ENCODE peak calls at places on chromosome 12, in ten cellular contexts. One of them, this sample, is unnamed.
A peak's percentile ranks its signal among the peaks of the same experiment; 100 is the strongest.

GRCh38 chr12:19689801-19690472 is 250.6 kb downstream of the AEBP2 start:
- DNase-seq in SK-N-SH: no peak
- DNase-seq in K562: no peak
- DNase-seq in stomach: peak; percentile 44
- DNase-seq in suprapubic skin: no peak
- DNase-seq in transverse colon: no peak
- DNase-seq in GM12878: no peak
- DNase-seq in tibial nerve: no peak
- DNase-seq in HepG2: no peak
- DNase-seq in esophagus muscularis mucosa: no peak
- DNase-seq in this sample: no peak

GRCh38 chr12:94070520-94070919 is 77.9 kb upstream of the PLXNC1 start:
- DNase-seq in SK-N-SH: no peak
- DNase-seq in K562: no peak
- DNase-seq in stomach: no peak
- DNase-seq in suprapubic skin: no peak
- DNase-seq in transverse colon: peak; percentile 73
- DNase-seq in GM12878: no peak
- DNase-seq in tibial nerve: no peak
- DNase-seq in HepG2: no peak
- DNase-seq in esophagus muscularis mucosa: no peak
- DNase-seq in this sample: no peak

GRCh38 chr12:14260011-14260993 is 105.2 kb upstream of the ATF7IP start:
- DNase-seq in SK-N-SH: no peak
- DNase-seq in K562: peak; percentile 59
- DNase-seq in stomach: peak; percentile 89
- DNase-seq in suprapubic skin: peak; percentile 98
- DNase-seq in transverse colon: peak; percentile 91
- DNase-seq in GM12878: no peak
- DNase-seq in tibial nerve: peak; percentile 88
- DNase-seq in HepG2: peak; percentile 56
- DNase-seq in esophagus muscularis mucosa: peak; percentile 96
- DNase-seq in this sample: peak; percentile 82

GRCh38 chr12:65948320-65949008 is 124.2 kb downstream of the HMGA2 start:
- DNase-seq in SK-N-SH: no peak
- DNase-seq in K562: no peak
- DNase-seq in stomach: peak; percentile 50
- DNase-seq in suprapubic skin: peak; percentile 81
- DNase-seq in transverse colon: peak; percentile 26
- DNase-seq in GM12878: no peak
- DNase-seq in tibial nerve: peak; percentile 62
- DNase-seq in HepG2: no peak
- DNase-seq in esophagus muscularis mucosa: no peak
- DNase-seq in this sample: peak; percentile 55

GRCh38 chr12:7642876-7643309 is 22.8 kb downstream of the APOBEC1 start:
- DNase-seq in SK-N-SH: no peak
- DNase-seq in K562: no peak
- DNase-seq in stomach: no peak
- DNase-seq in suprapubic skin: no peak
- DNase-seq in transverse colon: no peak
- DNase-seq in GM12878: no peak
- DNase-seq in tibial nerve: no peak
- DNase-seq in HepG2: peak; percentile 15
- DNase-seq in esophagus muscularis mucosa: no peak
- DNase-seq in this sample: no peak

GRCh38 chr12:42482820-42483533 is 106.6 kb downstream of the PRICKLE1 start:
- DNase-seq in SK-N-SH: peak; percentile 96
- DNase-seq in K562: peak; percentile 87
- DNase-seq in stomach: peak; percentile 71
- DNase-seq in suprapubic skin: peak; percentile 69
- DNase-seq in transverse colon: peak; percentile 66
- DNase-seq in GM12878: no peak
- DNase-seq in tibial nerve: peak; percentile 59
- DNase-seq in HepG2: peak; percentile 24
- DNase-seq in esophagus muscularis mucosa: no peak
- DNase-seq in this sample: peak; percentile 80

GRCh38 chr12:110796952-110797351 is 49.8 kb upstream of the CCDC63 start:
- DNase-seq in SK-N-SH: no peak
- DNase-seq in K562: peak; percentile 67
- DNase-seq in stomach: no peak
- DNase-seq in suprapubic skin: no peak
- DNase-seq in transverse colon: no peak
- DNase-seq in GM12878: no peak
- DNase-seq in tibial nerve: no peak
- DNase-seq in HepG2: no peak
- DNase-seq in esophagus muscularis mucosa: no peak
- DNase-seq in this sample: no peak

GRCh38 chr12:116916714-116917114 is 6.0 kb downstream of the FBXW8 start:
- DNase-seq in SK-N-SH: no peak
- DNase-seq in K562: peak; percentile 76
- DNase-seq in stomach: peak; percentile 37
- DNase-seq in suprapubic skin: no peak
- DNase-seq in transverse colon: peak; percentile 9
- DNase-seq in GM12878: peak; percentile 51
- DNase-seq in tibial nerve: no peak
- DNase-seq in HepG2: peak; percentile 95
- DNase-seq in esophagus muscularis mucosa: no peak
- DNase-seq in this sample: no peak

GRCh38 chr12:79455314-79455713 is 235.4 kb downstream of the PAWR start:
- DNase-seq in SK-N-SH: no peak
- DNase-seq in K562: no peak
- DNase-seq in stomach: no peak
- DNase-seq in suprapubic skin: no peak
- DNase-seq in transverse colon: no peak
- DNase-seq in GM12878: no peak
- DNase-seq in tibial nerve: no peak
- DNase-seq in HepG2: no peak
- DNase-seq in esophagus muscularis mucosa: no peak
- DNase-seq in this sample: peak; percentile 37

GRCh38 chr12:108508243-108508642 is 6.8 kb upstream of the FICD start:
- DNase-seq in SK-N-SH: no peak
- DNase-seq in K562: no peak
- DNase-seq in stomach: no peak
- DNase-seq in suprapubic skin: no peak
- DNase-seq in transverse colon: no peak
- DNase-seq in GM12878: no peak
- DNase-seq in tibial nerve: no peak
- DNase-seq in HepG2: no peak
- DNase-seq in esophagus muscularis mucosa: no peak
- DNase-seq in this sample: no peak

GRCh38 chr12:31387011-31387410 is 61.1 kb upstream of the SINHCAF start:
- DNase-seq in SK-N-SH: no peak
- DNase-seq in K562: no peak
- DNase-seq in stomach: no peak
- DNase-seq in suprapubic skin: no peak
- DNase-seq in transverse colon: no peak
- DNase-seq in GM12878: no peak
- DNase-seq in tibial nerve: no peak
- DNase-seq in HepG2: no peak
- DNase-seq in esophagus muscularis mucosa: no peak
- DNase-seq in this sample: no peak

GRCh38 chr12:62868820-62869219 is 66.1 kb downstream of the PPM1H start:
- DNase-seq in SK-N-SH: no peak
- DNase-seq in K562: no peak
- DNase-seq in stomach: no peak
- DNase-seq in suprapubic skin: no peak
- DNase-seq in transverse colon: no peak
- DNase-seq in GM12878: no peak
- DNase-seq in tibial nerve: no peak
- DNase-seq in HepG2: no peak
- DNase-seq in esophagus muscularis mucosa: no peak
- DNase-seq in this sample: no peak

GRCh38 chr12:62862259-62862881 is 72.6 kb downstream of the PPM1H start:
- DNase-seq in SK-N-SH: no peak
- DNase-seq in K562: no peak
- DNase-seq in stomach: no peak
- DNase-seq in suprapubic skin: no peak
- DNase-seq in transverse colon: no peak
- DNase-seq in GM12878: no peak
- DNase-seq in tibial nerve: no peak
- DNase-seq in HepG2: no peak
- DNase-seq in esophagus muscularis mucosa: no peak
- DNase-seq in this sample: no peak

GRCh38 chr12:62865090-62865489 is 69.9 kb downstream of the PPM1H start:
- DNase-seq in SK-N-SH: no peak
- DNase-seq in K562: no peak
- DNase-seq in stomach: no peak
- DNase-seq in suprapubic skin: no peak
- DNase-seq in transverse colon: no peak
- DNase-seq in GM12878: no peak
- DNase-seq in tibial nerve: no peak
- DNase-seq in HepG2: no peak
- DNase-seq in esophagus muscularis mucosa: no peak
- DNase-seq in this sample: no peak

GRCh38 chr12:62866451-62867082 is 68.4 kb downstream of the PPM1H start:
- DNase-seq in SK-N-SH: no peak
- DNase-seq in K562: no peak
- DNase-seq in stomach: no peak
- DNase-seq in suprapubic skin: no peak
- DNase-seq in transverse colon: no peak
- DNase-seq in GM12878: no peak
- DNase-seq in tibial nerve: no peak
- DNase-seq in HepG2: peak; percentile 68
- DNase-seq in esophagus muscularis mucosa: no peak
- DNase-seq in this sample: no peak

GRCh38 chr12:62865860-62866407 is 69.0 kb downstream of the PPM1H start:
- DNase-seq in SK-N-SH: no peak
- DNase-seq in K562: no peak
- DNase-seq in stomach: no peak
- DNase-seq in suprapubic skin: no peak
- DNase-seq in transverse colon: no peak
- DNase-seq in GM12878: no peak
- DNase-seq in tibial nerve: no peak
- DNase-seq in HepG2: no peak
- DNase-seq in esophagus muscularis mucosa: no peak
- DNase-seq in this sample: no peak
- TF ChIP-seq EP300 in SK-N-SH: no peak
- TF ChIP-seq EP300 in K562: no peak
- TF ChIP-seq EP300 in stomach: no peak
- TF ChIP-seq EP300 in suprapubic skin: no peak
- TF ChIP-seq EP300 in transverse colon: no peak
- TF ChIP-seq EP300 in GM12878: no peak
- TF ChIP-seq EP300 in tibial nerve: no peak
- TF ChIP-seq EP300 in HepG2: no peak
- TF ChIP-seq EP300 in esophagus muscularis mucosa: no peak
- TF ChIP-seq EP300 in this sample: no peak

GRCh38 chr12:121748218-121748570 is 35.6 kb downstream of the TMEM120B start:
- DNase-seq in SK-N-SH: no peak
- DNase-seq in K562: no peak
- DNase-seq in stomach: no peak
- DNase-seq in suprapubic skin: no peak
- DNase-seq in transverse colon: no peak
- DNase-seq in GM12878: no peak
- DNase-seq in tibial nerve: no peak
- DNase-seq in HepG2: no peak
- DNase-seq in esophagus muscularis mucosa: no peak
- DNase-seq in this sample: no peak
- H3K36me3 ChIP-seq in SK-N-SH: no peaks in the 10 kb centered on the region
- H3K36me3 ChIP-seq in K562: peaks cover 41% of the 10 kb centered on the region
- H3K36me3 ChIP-seq in stomach: peaks cover 35% of the 10 kb centered on the region
- H3K36me3 ChIP-seq in suprapubic skin: peaks cover 25% of the 10 kb centered on the region
- H3K36me3 ChIP-seq in transverse colon: no peaks in the 10 kb centered on the region
- H3K36me3 ChIP-seq in GM12878: peaks cover 9% of the 10 kb centered on the region
- H3K36me3 ChIP-seq in tibial nerve: no peaks in the 10 kb centered on the region
- H3K36me3 ChIP-seq in HepG2: peaks cover 8% of the 10 kb centered on the region
- H3K36me3 ChIP-seq in esophagus muscularis mucosa: peaks cover 52% of the 10 kb centered on the region
- H3K36me3 ChIP-seq in this sample: no peaks in the 10 kb centered on the region

GRCh38 chr12:124800506-124800905 is 63.2 kb downstream of the SCARB1 start:
- DNase-seq in SK-N-SH: no peak
- DNase-seq in K562: no peak
- DNase-seq in stomach: no peak
- DNase-seq in suprapubic skin: no peak
- DNase-seq in transverse colon: no peak
- DNase-seq in GM12878: no peak
- DNase-seq in tibial nerve: no peak
- DNase-seq in HepG2: no peak
- DNase-seq in esophagus muscularis mucosa: no peak
- DNase-seq in this sample: no peak

GRCh38 chr12:124795081-124795948 is 68.3 kb downstream of the SCARB1 start:
- DNase-seq in SK-N-SH: no peak
- DNase-seq in K562: no peak
- DNase-seq in stomach: no peak
- DNase-seq in suprapubic skin: no peak
- DNase-seq in transverse colon: no peak
- DNase-seq in GM12878: no peak
- DNase-seq in tibial nerve: no peak
- DNase-seq in HepG2: no peak
- DNase-seq in esophagus muscularis mucosa: no peak
- DNase-seq in this sample: no peak

GRCh38 chr12:124792961-124793441 is 70.7 kb downstream of the SCARB1 start:
- DNase-seq in SK-N-SH: no peak
- DNase-seq in K562: no peak
- DNase-seq in stomach: no peak
- DNase-seq in suprapubic skin: no peak
- DNase-seq in transverse colon: no peak
- DNase-seq in GM12878: no peak
- DNase-seq in tibial nerve: no peak
- DNase-seq in HepG2: no peak
- DNase-seq in esophagus muscularis mucosa: no peak
- DNase-seq in this sample: no peak

GRCh38 chr12:124797321-124797720 is 66.3 kb downstream of the SCARB1 start:
- DNase-seq in SK-N-SH: no peak
- DNase-seq in K562: no peak
- DNase-seq in stomach: no peak
- DNase-seq in suprapubic skin: no peak
- DNase-seq in transverse colon: no peak
- DNase-seq in GM12878: no peak
- DNase-seq in tibial nerve: no peak
- DNase-seq in HepG2: no peak
- DNase-seq in esophagus muscularis mucosa: no peak
- DNase-seq in this sample: no peak

GRCh38 chr12:124796303-124796957 is 67.2 kb downstream of the SCARB1 start:
- DNase-seq in SK-N-SH: no peak
- DNase-seq in K562: no peak
- DNase-seq in stomach: no peak
- DNase-seq in suprapubic skin: no peak
- DNase-seq in transverse colon: no peak
- DNase-seq in GM12878: no peak
- DNase-seq in tibial nerve: no peak
- DNase-seq in HepG2: no peak
- DNase-seq in esophagus muscularis mucosa: no peak
- DNase-seq in this sample: no peak
- TF ChIP-seq EP300 in SK-N-SH: no peak
- TF ChIP-seq EP300 in K562: no peak
- TF ChIP-seq EP300 in stomach: no peak
- TF ChIP-seq EP300 in suprapubic skin: no peak
- TF ChIP-seq EP300 in transverse colon: no peak
- TF ChIP-seq EP300 in GM12878: no peak
- TF ChIP-seq EP300 in tibial nerve: no peak
- TF ChIP-seq EP300 in HepG2: no peak
- TF ChIP-seq EP300 in esophagus muscularis mucosa: no peak
- TF ChIP-seq EP300 in this sample: no peak

DNA sequence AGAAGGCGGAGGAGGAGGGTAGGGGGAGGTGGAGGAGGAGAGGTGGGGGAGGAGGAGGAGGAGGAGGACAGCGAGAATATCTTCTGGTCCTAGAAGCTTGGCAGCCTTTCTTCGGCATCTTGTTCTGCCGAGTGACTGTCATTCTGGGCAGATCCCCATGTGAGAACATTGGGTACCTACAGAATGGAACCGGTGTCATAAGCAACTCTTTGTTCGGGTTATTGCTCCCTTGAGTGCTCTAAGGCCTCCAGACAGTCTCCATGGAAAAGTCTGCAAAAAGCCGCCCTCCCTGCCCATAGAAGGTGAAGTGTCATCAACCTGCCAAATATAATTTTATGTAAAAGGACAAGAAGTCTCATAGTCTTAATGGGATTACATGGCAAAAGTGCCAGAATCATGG is 7.0 kb downstream of the RFC5 start:
- DNase-seq in SK-N-SH: no peak
- DNase-seq in K562: no peak
- DNase-seq in stomach: no peak
- DNase-seq in suprapubic skin: no peak
- DNase-seq in transverse colon: no peak
- DNase-seq in GM12878: no peak
- DNase-seq in tibial nerve: no peak
- DNase-seq in HepG2: no peak
- DNase-seq in esophagus muscularis mucosa: no peak
- DNase-seq in this sample: no peak
- H3K36me3 ChIP-seq in SK-N-SH: peaks cover 28% of the 10 kb centered on the region
- H3K36me3 ChIP-seq in K562: peaks cover 88% of the 10 kb centered on the region
- H3K36me3 ChIP-seq in stomach: peaks cover 81% of the 10 kb centered on the region
- H3K36me3 ChIP-seq in suprapubic skin: peaks cover 72% of the 10 kb centered on the region
- H3K36me3 ChIP-seq in transverse colon: peaks cover 42% of the 10 kb centered on the region
- H3K36me3 ChIP-seq in GM12878: peaks cover 26% of the 10 kb centered on the region
- H3K36me3 ChIP-seq in tibial nerve: no peaks in the 10 kb centered on the region
- H3K36me3 ChIP-seq in HepG2: peaks cover 62% of the 10 kb centered on the region
- H3K36me3 ChIP-seq in esophagus muscularis mucosa: peaks cover 94% of the 10 kb centered on the region
- H3K36me3 ChIP-seq in this sample: no peaks in the 10 kb centered on the region

This sample was measured in ovary.